ENCODE peak calls at places on chromosomes 6 and 20, in nine cellular contexts. One of them, this sample, is unnamed.

GRCh38 chr20:58138395-58138794 is 90.1 kb downstream of the ANKRD60 start:
- DNase-seq in pulmonary artery endothelial cell: no peak
- DNase-seq in occipital lobe: no peak
- DNase-seq in NCI-H2081: no peak
- DNase-seq in NCI-H460: no peak
- DNase-seq in tibial artery: no peak
- DNase-seq in NCI-H446 treated with DMSO at 0.1 percent for 48 hours: no peak
- DNase-seq in ureter: no peak
- DNase-seq in hypothalamus: no peak
- DNase-seq in this sample: no peak

GRCh38 chr6:33443025-33443424 is 11.4 kb upstream of the ZBTB9 start:
- DNase-seq in pulmonary artery endothelial cell: no peak
- DNase-seq in occipital lobe: no peak
- DNase-seq in NCI-H2081: no peak
- DNase-seq in NCI-H460: no peak
- DNase-seq in tibial artery: no peak
- DNase-seq in NCI-H446 treated with DMSO at 0.1 percent for 48 hours: no peak
- DNase-seq in ureter: no peak
- DNase-seq in hypothalamus: no peak
- DNase-seq in this sample: no peak

GRCh38 chr6:35473075-35473848 is 5.1 kb downstream of the RPL10A start:
- DNase-seq in pulmonary artery endothelial cell: no peak
- DNase-seq in occipital lobe: no peak
- DNase-seq in NCI-H2081: no peak
- DNase-seq in NCI-H460: no peak
- DNase-seq in tibial artery: no peak
- DNase-seq in NCI-H446 treated with DMSO at 0.1 percent for 48 hours: no peak
- DNase-seq in ureter: no peak
- DNase-seq in hypothalamus: no peak
- DNase-seq in this sample: no peak

GRCh38 chr6:43143235-43144124 is 27.6 kb upstream of the SRF start:
- DNase-seq in pulmonary artery endothelial cell: peak; percentile 39
- DNase-seq in occipital lobe: peak; percentile 74
- DNase-seq in NCI-H2081: peak; percentile 86
- DNase-seq in NCI-H460: peak; percentile 62
- DNase-seq in tibial artery: peak; percentile 79
- DNase-seq in NCI-H446 treated with DMSO at 0.1 percent for 48 hours: peak; percentile 75
- DNase-seq in ureter: peak; percentile 89
- DNase-seq in hypothalamus: peak; percentile 59
- DNase-seq in this sample: peak; percentile 77

GRCh38 chr6:71482742-71483141 is 194.1 kb downstream of the OGFRL1 start:
- DNase-seq in pulmonary artery endothelial cell: no peak
- DNase-seq in occipital lobe: no peak
- DNase-seq in NCI-H2081: no peak
- DNase-seq in NCI-H460: no peak
- DNase-seq in tibial artery: no peak
- DNase-seq in NCI-H446 treated with DMSO at 0.1 percent for 48 hours: no peak
- DNase-seq in ureter: no peak
- DNase-seq in hypothalamus: no peak
- DNase-seq in this sample: peak; percentile 13

GRCh38 chr6:149950423-149950822 is 8.6 kb downstream of the ULBP2 start:
- DNase-seq in pulmonary artery endothelial cell: no peak
- DNase-seq in occipital lobe: no peak
- DNase-seq in NCI-H2081: no peak
- DNase-seq in NCI-H460: no peak
- DNase-seq in tibial artery: no peak
- DNase-seq in NCI-H446 treated with DMSO at 0.1 percent for 48 hours: no peak
- DNase-seq in ureter: no peak
- DNase-seq in hypothalamus: no peak
- DNase-seq in this sample: no peak

GRCh38 chr20:14481863-14482262 is 144.5 kb upstream of the FLRT3 start:
- DNase-seq in pulmonary artery endothelial cell: no peak
- DNase-seq in occipital lobe: no peak
- DNase-seq in NCI-H2081: no peak
- DNase-seq in NCI-H460: no peak
- DNase-seq in tibial artery: no peak
- DNase-seq in NCI-H446 treated with DMSO at 0.1 percent for 48 hours: no peak
- DNase-seq in ureter: no peak
- DNase-seq in hypothalamus: no peak
- DNase-seq in this sample: peak; percentile 69

GRCh38 chr6:26457407-26457795 is 354 bp upstream of the BTN2A1 start:
- DNase-seq in pulmonary artery endothelial cell: peak; percentile 10
- DNase-seq in occipital lobe: peak; percentile 67
- DNase-seq in NCI-H2081: no peak
- DNase-seq in NCI-H460: no peak
- DNase-seq in tibial artery: no peak
- DNase-seq in NCI-H446 treated with DMSO at 0.1 percent for 48 hours: no peak
- DNase-seq in ureter: no peak
- DNase-seq in hypothalamus: no peak
- DNase-seq in this sample: no peak

GRCh38 chr20:44057698-44058675 is 129.0 kb downstream of the JPH2 start:
- DNase-seq in pulmonary artery endothelial cell: no peak
- DNase-seq in occipital lobe: no peak
- DNase-seq in NCI-H2081: no peak
- DNase-seq in NCI-H460: no peak
- DNase-seq in tibial artery: no peak
- DNase-seq in NCI-H446 treated with DMSO at 0.1 percent for 48 hours: no peak
- DNase-seq in ureter: peak; percentile 26
- DNase-seq in hypothalamus: no peak
- DNase-seq in this sample: no peak

GRCh38 chr6:116876635-116877611 is at the start of gene RFX6:
- DNase-seq in pulmonary artery endothelial cell: no peak
- DNase-seq in occipital lobe: no peak
- DNase-seq in NCI-H2081: peak; percentile 8
- DNase-seq in NCI-H460: no peak
- DNase-seq in tibial artery: no peak
- DNase-seq in NCI-H446 treated with DMSO at 0.1 percent for 48 hours: no peak
- DNase-seq in ureter: no peak
- DNase-seq in hypothalamus: no peak
- DNase-seq in this sample: no peak

GRCh38 chr6:302760-303159 is 10.5 kb downstream of the DUSP22 start:
- DNase-seq in pulmonary artery endothelial cell: no peak
- DNase-seq in occipital lobe: no peak
- DNase-seq in NCI-H2081: no peak
- DNase-seq in NCI-H460: no peak
- DNase-seq in tibial artery: no peak
- DNase-seq in NCI-H446 treated with DMSO at 0.1 percent for 48 hours: no peak
- DNase-seq in ureter: no peak
- DNase-seq in hypothalamus: no peak
- DNase-seq in this sample: no peak